ENCODE peak calls at places on chromosomes 7 and 10, in six cellular contexts. M is NCI-H460, B is RWPE2, J is Daoy, O is stomach, N is NCI-H345. F is an unnamed sample.

GRCh38 chr10:101291254-101292193 is 62.3 kb upstream of the LBX1 start:
- DNase-seq in N (peak; percentile 43), J (peak; percentile 68), O (peak; percentile 40), M (peak; percentile 31), B (no peak), F (no peak)

GRCh38 chr7:116075351-116076145 is 45.0 kb upstream of the TFEC start:
- DNase-seq in B (no peak), N (peak; percentile 9), M (no peak), J (peak; percentile 84), O (no peak), F (peak; percentile 37)

GRCh38 chr10:36254191-36254590 is 612.1 kb upstream of the FZD8 start:
- DNase-seq in B (peak; percentile 76), J (peak; percentile 60), N (no peak), M (no peak), O (peak; percentile 41), F (peak; percentile 39)

GRCh38 chr7:107874605-107875446 is 16.2 kb upstream of the DLD start:
- DNase-seq in J (peak; percentile 72), N (peak; percentile 54), B (no peak), O (peak; percentile 34), M (peak; percentile 58), F (peak; percentile 57)

GRCh38 chr7:73738220-73738611 is 386 bp downstream of the ABHD11 start:
- DNase-seq in N (peak; percentile 61), O (peak; percentile 59), B (no peak), J (peak; percentile 80), M (no peak), F (peak; percentile 24)

GRCh38 chr7:157633465-157634185 is 296.8 kb downstream of the DNAJB6 start:
- DNase-seq in B (no peak), J (no peak), N (no peak), O (no peak), M (no peak), F (no peak)

GRCh38 chr7:134693256-134693655 is 46.6 kb downstream of the BPGM start:
- DNase-seq in N (no peak), M (no peak), O (no peak), B (no peak), J (peak; percentile 98), F (peak; percentile 90)

GRCh38 chr10:1624240-1624639 is 113.1 kb downstream of the ADARB2 start:
- DNase-seq in J (no peak), O (no peak), N (no peak), M (no peak), B (no peak), F (no peak)

GRCh38 chr10:73480158-73480557 is 15.7 kb downstream of the PPP3CB start:
- DNase-seq in O (no peak), N (no peak), B (no peak), M (no peak), J (peak; percentile 53), F (peak; percentile 76)

GRCh38 chr10:68897336-68897741 is 3.8 kb upstream of the DDX50 start:
- DNase-seq in O (peak; percentile 37), N (peak; percentile 24), J (peak; percentile 63), M (peak; percentile 78), B (no peak), F (peak; percentile 64)

GRCh38 chr7:30353532-30353931 is 69.1 kb downstream of the ZNRF2 start:
- DNase-seq in N (no peak), B (no peak), J (no peak), M (no peak), O (no peak), F (no peak)

GRCh38 chr7:31410265-31410664 is 69.7 kb upstream of the NEUROD6 start:
- DNase-seq in B (no peak), N (no peak), M (no peak), O (no peak), J (peak; percentile 34), F (peak; percentile 78)

GRCh38 chr10:14674376-14675050 is 100.2 kb downstream of the FAM107B start:
- DNase-seq in M (no peak), B (no peak), O (peak; percentile 41), J (no peak), N (no peak), F (no peak)

GRCh38 chr10:76071638-76072317 is 640.4 kb downstream of the LRMDA start:
- DNase-seq in N (no peak), O (no peak), M (no peak), J (no peak), B (no peak), F (no peak)

GRCh38 chr7:50818324-50818723 is 35.6 kb upstream of the GRB10 start:
- DNase-seq in J (peak; percentile 74), O (no peak), M (no peak), B (no peak), N (no peak), F (peak; percentile 59)

GRCh38 chr7:6641305-6642035 is 4.4 kb downstream of the ZNF316 start:
- DNase-seq in N (no peak), B (no peak), J (no peak), O (no peak), M (no peak), F (no peak)

GRCh38 chr10:3407208-3407607 is 234.6 kb upstream of the PITRM1 start:
- DNase-seq in O (no peak), N (no peak), M (no peak), B (no peak), J (no peak), F (no peak)

GRCh38 chr10:74104480-74104879 is 46.1 kb downstream of the AP3M1 start:
- DNase-seq in J (no peak), B (no peak), N (no peak), M (no peak), O (no peak), F (no peak)

GRCh38 chr7:55476852-55477780 is 95.2 kb downstream of the VOPP1 start:
- DNase-seq in B (no peak), N (no peak), M (no peak), J (peak; percentile 24), O (no peak), F (no peak)

GRCh38 chr7:158468225-158468624 is 119.4 kb downstream of the PTPRN2 start:
- DNase-seq in J (no peak), M (no peak), N (no peak), B (no peak), O (no peak), F (no peak)

GRCh38 chr7:64308019-64308275 is 5.8 kb upstream of the ZNF736 start:
- DNase-seq in O (no peak), M (no peak), N (no peak), J (no peak), B (no peak), F (no peak)

GRCh38 chr7:44767912-44768662 is 19.4 kb downstream of the ZMIZ2 start:
- DNase-seq in O (peak; percentile 55), N (peak; percentile 42), M (no peak), J (no peak), B (no peak), F (no peak)

GRCh38 chr10:114544045-114544659 is 113.9 kb downstream of the ABLIM1 start:
- DNase-seq in M (no peak), N (no peak), J (no peak), O (peak; percentile 52), B (no peak), F (peak; percentile 81)

GRCh38 chr7:102836977-102837376 is 75.8 kb upstream of the LRRC17 start:
- DNase-seq in M (no peak), O (no peak), N (no peak), B (no peak), J (no peak), F (no peak)

GRCh38 chr7:12635830-12636229 is 51.6 kb upstream of the ARL4A start:
- DNase-seq in J (peak; percentile 30), O (no peak), M (no peak), N (no peak), B (no peak), F (peak; percentile 54)

GRCh38 chr7:106721816-106722785 is 61.1 kb upstream of the CCDC71L start:
- DNase-seq in B (no peak), J (no peak), O (no peak), M (no peak), N (no peak), F (no peak)

GRCh38 chr7:118473271-118473670 is 248.8 kb downstream of the ANKRD7 start:
- DNase-seq in M (no peak), N (no peak), J (no peak), O (no peak), B (no peak), F (no peak)

GRCh38 chr7:96508371-96508770 is 186.5 kb upstream of the SLC25A13 start:
- DNase-seq in M (no peak), B (no peak), O (no peak), J (no peak), N (no peak), F (peak; percentile 14)

GRCh38 chr7:81484266-81484665 is 285.6 kb downstream of the HGF start:
- DNase-seq in J (no peak), M (no peak), N (peak; percentile 2), O (no peak), B (no peak), F (no peak)

GRCh38 chr7:34247468-34247867 is 342.1 kb downstream of the BMPER start:
- DNase-seq in N (no peak), M (no peak), B (no peak), J (no peak), O (no peak), F (peak; percentile 64)

GRCh38 chr7:15433154-15433553 is 128.7 kb downstream of the AGMO start:
- DNase-seq in B (no peak), M (no peak), J (no peak), O (no peak), N (peak; percentile 77), F (no peak)

GRCh38 chr10:119480667-119481066 is 61.9 kb downstream of the RGS10 start:
- DNase-seq in N (no peak), J (no peak), B (no peak), M (no peak), O (no peak), F (peak; percentile 31)

GRCh38 chr7:47937065-47937687 is 11.1 kb downstream of the PKD1L1 start:
- DNase-seq in N (peak; percentile 28), M (no peak), B (no peak), O (no peak), J (no peak), F (no peak)

GRCh38 chr7:133941496-133941895 is 185.6 kb upstream of the LRGUK start:
- DNase-seq in O (no peak), B (no peak), M (no peak), J (no peak), N (no peak), F (no peak)

GRCh38 chr10:96496281-96496925 is 17.3 kb downstream of the TLL2 start:
- DNase-seq in J (peak; percentile 30), O (no peak), N (no peak), B (no peak), M (peak; percentile 8), F (no peak)

F was measured in bronchial epithelial cell.